ENCODE peak calls at places on chromosomes 4 and X, in six cellular contexts. P is A673, G is H9, Z is tibial artery, Y is OCI-LY7, O is BE2C. E is an unnamed sample.

GRCh38 chrX:150833454-150834056 is 64.9 kb downstream of the CD99L2 start:
- DNase-seq in P (no peak), G (no peak), Z (no peak), Y (no peak), O (no peak), E (no peak)

GRCh38 chr4:82201805-82202636 is 171.8 kb downstream of the HNRNPD start:
- DNase-seq in P (peak; percentile 80), G (peak; percentile 60), Z (no peak), Y (peak; percentile 77), O (peak; percentile 68), E (peak; percentile 82)

GRCh38 chr4:55326629-55327028 is 19.4 kb upstream of the SRD5A3 start:
- DNase-seq in P (no peak), G (no peak), Z (no peak), Y (no peak), O (no peak), E (no peak)

GRCh38 chrX:56795309-56795868 is 66.3 kb downstream of the NBDY start:
- DNase-seq in P (no peak), G (no peak), Z (no peak), Y (no peak), O (no peak), E (no peak)

GRCh38 chr4:106421441-106422296 is 53.1 kb upstream of the GIMD1 start:
- DNase-seq in P (no peak), G (no peak), Z (no peak), Y (no peak), O (no peak), E (no peak)

GRCh38 chrX:86946569-86946968 is 571.0 kb upstream of the KLHL4 start:
- DNase-seq in P (peak; percentile 28), G (no peak), Z (no peak), Y (peak; percentile 33), O (no peak), E (no peak)

GRCh38 chrX:131262738-131263679 is 26.1 kb downstream of the IGSF1 start:
- DNase-seq in P (peak; percentile 20), G (peak; percentile 69), Z (no peak), Y (peak; percentile 0), O (peak; percentile 25), E (peak; percentile 18)

GRCh38 chr4:187782425-187782824 is 213.1 kb upstream of the ZFP42 start:
- DNase-seq in P (no peak), G (no peak), Z (no peak), Y (no peak), O (no peak), E (no peak)

GRCh38 chr4:164734476-164734875 is 19.5 kb upstream of the SMIM31 start:
- DNase-seq in P (peak; percentile 26), G (no peak), Z (no peak), Y (peak; percentile 27), O (no peak), E (no peak)

GRCh38 chr4:187236491-187236890 is 512.8 kb upstream of the FAT1 start:
- DNase-seq in P (peak; percentile 4), G (no peak), Z (no peak), Y (no peak), O (no peak), E (no peak)

GRCh38 chr4:108529984-108530901 is 90.1 kb upstream of the RPL34 start:
- DNase-seq in P (no peak), G (no peak), Z (no peak), Y (no peak), O (no peak), E (no peak)

GRCh38 chrX:118520206-118520857 is 24.7 kb downstream of the DOCK11 start:
- DNase-seq in P (no peak), G (no peak), Z (no peak), Y (no peak), O (no peak), E (no peak)

GRCh38 chrX:18428006-18428405 is 2.6 kb downstream of the CDKL5 start:
- DNase-seq in P (no peak), G (no peak), Z (no peak), Y (no peak), O (no peak), E (no peak)

GRCh38 chrX:1380672-1381233 is 11.2 kb downstream of the SLC25A6 start:
- DNase-seq in P (peak; percentile 51), G (peak; percentile 52), Z (no peak), Y (no peak), O (no peak), E (no peak)

GRCh38 chr4:11053601-11054000 is 369.0 kb upstream of the CLNK start:
- DNase-seq in P (no peak), G (no peak), Z (no peak), Y (no peak), O (no peak), E (no peak)

GRCh38 chrX:31423575-31424284 is 351.9 kb upstream of the FTHL17 start:
- DNase-seq in P (peak; percentile 79), G (peak; percentile 31), Z (peak; percentile 21), Y (peak; percentile 32), O (peak; percentile 76), E (peak; percentile 20)

GRCh38 chrX:68992998-68993397 is 164.2 kb downstream of the EFNB1 start:
- DNase-seq in P (no peak), G (peak; percentile 9), Z (no peak), Y (no peak), O (no peak), E (no peak)

GRCh38 chr4:7933631-7934510 is 5.8 kb downstream of the AFAP1 start:
- DNase-seq in P (no peak), G (no peak), Z (no peak), Y (no peak), O (peak; percentile 70), E (no peak)

GRCh38 chrX:97380200-97380599 is 496.5 kb downstream of the RPA4 start:
- DNase-seq in P (no peak), G (no peak), Z (no peak), Y (no peak), O (no peak), E (no peak)

GRCh38 chr4:91840359-91840758 is 463.4 kb upstream of the GRID2 start:
- DNase-seq in P (no peak), G (no peak), Z (no peak), Y (no peak), O (no peak), E (no peak)

GRCh38 chr4:76053730-76054129 is 17.9 kb upstream of the CXCL11 start:
- DNase-seq in P (no peak), G (no peak), Z (no peak), Y (no peak), O (no peak), E (no peak)

GRCh38 chrX:140151316-140151715 is 186.0 kb upstream of the CXorf66 start:
- DNase-seq in P (no peak), G (no peak), Z (no peak), Y (no peak), O (no peak), E (no peak)

GRCh38 chr4:6682862-6683590 is 10.7 kb upstream of the S100P start:
- DNase-seq in P (no peak), G (no peak), Z (no peak), Y (no peak), O (no peak), E (no peak)

GRCh38 chr4:161555689-161556660 is 607.8 kb downstream of the FSTL5 start:
- DNase-seq in P (peak; percentile 45), G (no peak), Z (no peak), Y (no peak), O (no peak), E (no peak)

GRCh38 chrX:71541546-71542022 is 8.7 kb downstream of the OGT start:
- DNase-seq in P (peak; percentile 63), G (no peak), Z (no peak), Y (no peak), O (no peak), E (peak; percentile 44)

GRCh38 chrX:57918750-57919436 is 8.6 kb upstream of the ZXDA start:
- DNase-seq in P (peak; percentile 70), G (no peak), Z (no peak), Y (peak; percentile 36), O (no peak), E (peak; percentile 16)

GRCh38 chrX:108722561-108722960 is 13.8 kb downstream of the IRS4 start:
- DNase-seq in P (no peak), G (no peak), Z (no peak), Y (no peak), O (no peak), E (no peak)

GRCh38 chr4:111689214-111689613 is 456.0 kb upstream of the FAM241A start:
- DNase-seq in P (peak; percentile 77), G (no peak), Z (peak; percentile 43), Y (no peak), O (no peak), E (no peak)

GRCh38 chr4:119314356-119314755 is 7.6 kb downstream of the FABP2 start:
- DNase-seq in P (peak; percentile 53), G (no peak), Z (no peak), Y (peak; percentile 57), O (peak; percentile 14), E (peak; percentile 17)

GRCh38 chrX:136708348-136708747 is 60.4 kb downstream of the CD40LG start:
- DNase-seq in P (peak; percentile 16), G (no peak), Z (no peak), Y (peak; percentile 14), O (no peak), E (no peak)
- TF ChIP-seq CTCF in P (peak; percentile 68), G (peak; percentile 51), Z (peak; percentile 9), Y (peak; percentile 72), O (peak; percentile 48), E (peak; percentile 55)

DNA sequence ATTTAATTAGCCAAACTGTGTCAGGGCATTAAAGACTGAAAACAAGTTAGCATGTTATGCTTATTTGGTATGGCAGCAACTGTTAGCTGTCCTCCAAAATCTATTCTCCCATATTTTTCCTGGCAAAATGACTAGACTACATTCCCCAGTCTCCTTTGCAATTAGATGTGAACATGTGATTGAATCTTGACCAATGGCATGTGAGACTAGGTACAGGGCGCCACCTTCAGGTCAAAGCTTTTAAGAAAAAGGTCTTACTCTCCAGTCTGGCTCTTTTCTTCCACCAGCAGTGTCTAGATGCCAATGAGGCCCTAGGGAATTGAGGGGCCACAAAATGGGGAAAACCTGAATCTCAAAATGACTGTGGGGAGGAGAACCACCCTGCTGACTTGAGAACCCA is 408.2 kb downstream of the SMARCA1 start:
- DNase-seq in P (peak; percentile 72), G (peak; percentile 66), Z (no peak), Y (peak; percentile 56), O (peak; percentile 56), E (peak; percentile 46)
- TF ChIP-seq CTCF in P (peak; percentile 73), G (peak; percentile 84), Z (no peak), Y (peak; percentile 75), O (peak; percentile 60), E (no peak)

GRCh38 chr4:25531272-25531671 is 124.4 kb upstream of the SLC34A2 start:
- DNase-seq in P (no peak), G (no peak), Z (no peak), Y (no peak), O (no peak), E (no peak)
- TF ChIP-seq CTCF in P (peak; percentile 56), G (peak; percentile 74), Z (no peak), Y (peak; percentile 77), O (no peak), E (no peak)

GRCh38 chrX:153688900-153689590 is 1.3 kb downstream of the SLC6A8 start:
- DNase-seq in P (no peak), G (no peak), Z (peak; percentile 45), Y (no peak), O (peak; percentile 57), E (no peak)

GRCh38 chrX:153688534-153688899 is 791 bp downstream of the SLC6A8 start:
- DNase-seq in P (no peak), G (no peak), Z (no peak), Y (no peak), O (no peak), E (no peak)

GRCh38 chrX:153688071-153688470 is 345 bp downstream of the SLC6A8 start:
- DNase-seq in P (no peak), G (no peak), Z (no peak), Y (no peak), O (no peak), E (no peak)

GRCh38 chrX:153690466-153690865 is 2.7 kb downstream of the SLC6A8 start:
- DNase-seq in P (no peak), G (no peak), Z (no peak), Y (no peak), O (no peak), E (no peak)

GRCh38 chrX:153689654-153690465 is 2.1 kb downstream of the SLC6A8 start:
- DNase-seq in P (no peak), G (peak; percentile 59), Z (no peak), Y (no peak), O (peak; percentile 64), E (no peak)
- TF ChIP-seq CTCF in P (no peak), G (peak; percentile 39), Z (no peak), Y (no peak), O (peak; percentile 44), E (no peak)

E was measured in activated CD8-positive, alpha-beta T cell treated with anti-CD3 and anti-CD28 coated beads for 36 hours.